ENCODE peak calls at places on chromosomes 1 and 21, in six cellular contexts. P, F, Z, N, W and C are unnamed samples.

GRCh38 chr1:1041092-1041503 is 21.2 kb downstream of the AGRN start:
- DNase-seq in P (no peak), F (no peak), Z (no peak), N (peak; percentile 83), W (no peak), C (no peak)

GRCh38 chr1:47569681-47570470 is 132.0 kb downstream of the FOXD2 start:
- DNase-seq in P (peak; percentile 92), F (peak; percentile 85), Z (peak; percentile 73), N (peak; percentile 65), W (peak; percentile 61), C (no peak)

GRCh38 chr1:1283821-1284220 is 3.6 kb downstream of the SCNN1D start:
- DNase-seq in P (peak; percentile 58), F (no peak), Z (no peak), N (peak; percentile 57), W (no peak), C (no peak)

GRCh38 chr21:42836402-42836666 is 43.0 kb downstream of the WDR4 start:
- DNase-seq in P (no peak), F (no peak), Z (no peak), N (no peak), W (no peak), C (no peak)

GRCh38 chr1:180930687-180931086 is 18.0 kb downstream of the KIAA1614 start:
- DNase-seq in P (no peak), F (no peak), Z (no peak), N (no peak), W (no peak), C (no peak)

GRCh38 chr1:193085263-193085662 is 20.0 kb downstream of the GLRX2 start:
- DNase-seq in P (no peak), F (no peak), Z (no peak), N (no peak), W (no peak), C (no peak)

GRCh38 chr1:175512637-175513412 is 230.6 kb downstream of the TNR start:
- DNase-seq in P (no peak), F (no peak), Z (no peak), N (no peak), W (no peak), C (no peak)

GRCh38 chr1:207134550-207134949 is 30.5 kb downstream of the C4BPA start:
- DNase-seq in P (no peak), F (no peak), Z (no peak), N (no peak), W (no peak), C (no peak)

GRCh38 chr1:51297401-51298321 is 32.7 kb downstream of the TTC39A start:
- DNase-seq in P (no peak), F (no peak), Z (no peak), N (no peak), W (no peak), C (no peak)

GRCh38 chr21:34279883-34280282 is 83.9 kb upstream of the KCNE2 start:
- DNase-seq in P (no peak), F (no peak), Z (no peak), N (no peak), W (no peak), C (no peak)

GRCh38 chr1:222331340-222331739 is 216.6 kb downstream of the HHIPL2 start:
- DNase-seq in P (no peak), F (no peak), Z (peak; percentile 79), N (no peak), W (no peak), C (no peak)

GRCh38 chr1:84141177-84142003 is 2.7 kb upstream of the PRKACB start:
- DNase-seq in P (peak; percentile 60), F (no peak), Z (peak; percentile 62), N (no peak), W (no peak), C (no peak)

GRCh38 chr1:224939844-224940425 is 10.5 kb downstream of the DNAH14 start:
- DNase-seq in P (no peak), F (no peak), Z (peak; percentile 9), N (no peak), W (no peak), C (no peak)

GRCh38 chr1:99554727-99555126 is 91.2 kb upstream of the PALMD start:
- DNase-seq in P (peak; percentile 28), F (no peak), Z (no peak), N (no peak), W (no peak), C (no peak)

GRCh38 chr1:78676996-78677395 is 27.4 kb downstream of the IFI44 start:
- DNase-seq in P (no peak), F (no peak), Z (no peak), N (no peak), W (no peak), C (no peak)

GRCh38 chr1:109370712-109371270 is 26.9 kb downstream of the SORT1 start:
- DNase-seq in P (peak; percentile 87), F (no peak), Z (peak; percentile 96), N (no peak), W (no peak), C (no peak)

GRCh38 chr1:68051475-68051874 is 1.0 kb upstream of the DIRAS3 start:
- DNase-seq in P (no peak), F (peak; percentile 71), Z (peak; percentile 73), N (peak; percentile 83), W (peak; percentile 61), C (peak; percentile 79)

GRCh38 chr1:161114556-161114955 is 3.3 kb downstream of the PFDN2 start:
- DNase-seq in P (no peak), F (no peak), Z (no peak), N (no peak), W (no peak), C (no peak)

GRCh38 chr1:159924791-159925712 is at the start of gene TAGLN2:
- DNase-seq in P (peak; percentile 97), F (peak; percentile 87), Z (peak; percentile 91), N (peak; percentile 91), W (peak; percentile 94), C (peak; percentile 98)

GRCh38 chr1:17579951-17580939 is 40.7 kb downstream of the ARHGEF10L start:
- DNase-seq in P (no peak), F (peak; percentile 49), Z (no peak), N (no peak), W (no peak), C (no peak)

GRCh38 chr1:17582124-17582768 is 42.7 kb downstream of the ARHGEF10L start:
- DNase-seq in P (no peak), F (no peak), Z (no peak), N (no peak), W (no peak), C (no peak)

GRCh38 chr1:17577907-17578297 is 38.4 kb downstream of the ARHGEF10L start:
- DNase-seq in P (no peak), F (no peak), Z (no peak), N (no peak), W (no peak), C (no peak)

GRCh38 chr1:17584539-17584938 is 45.0 kb downstream of the ARHGEF10L start:
- DNase-seq in P (no peak), F (no peak), Z (no peak), N (no peak), W (no peak), C (no peak)

GRCh38 chr1:17581389-17582123 is 42.1 kb downstream of the ARHGEF10L start:
- DNase-seq in P (no peak), F (no peak), Z (no peak), N (no peak), W (no peak), C (no peak)
- H3K4me1 ChIP-seq in P (peaks cover 9% of the 10 kb centered on the region), F (no peaks in the 10 kb centered on the region), Z (peaks cover 6% of the 10 kb centered on the region), N (peaks cover 20% of the 10 kb centered on the region), W (no peaks in the 10 kb centered on the region), C (no peaks in the 10 kb centered on the region)

GRCh38 chr1:173355281-173356031 is 121.7 kb upstream of the PRDX6 start:
- DNase-seq in P (no peak), F (no peak), Z (no peak), N (no peak), W (no peak), C (no peak)
- H3K4me1 ChIP-seq in P (no peaks in the 10 kb centered on the region), F (no peaks in the 10 kb centered on the region), Z (no peaks in the 10 kb centered on the region), N (no peaks in the 10 kb centered on the region), W (no peaks in the 10 kb centered on the region), C (no peaks in the 10 kb centered on the region)

DNA sequence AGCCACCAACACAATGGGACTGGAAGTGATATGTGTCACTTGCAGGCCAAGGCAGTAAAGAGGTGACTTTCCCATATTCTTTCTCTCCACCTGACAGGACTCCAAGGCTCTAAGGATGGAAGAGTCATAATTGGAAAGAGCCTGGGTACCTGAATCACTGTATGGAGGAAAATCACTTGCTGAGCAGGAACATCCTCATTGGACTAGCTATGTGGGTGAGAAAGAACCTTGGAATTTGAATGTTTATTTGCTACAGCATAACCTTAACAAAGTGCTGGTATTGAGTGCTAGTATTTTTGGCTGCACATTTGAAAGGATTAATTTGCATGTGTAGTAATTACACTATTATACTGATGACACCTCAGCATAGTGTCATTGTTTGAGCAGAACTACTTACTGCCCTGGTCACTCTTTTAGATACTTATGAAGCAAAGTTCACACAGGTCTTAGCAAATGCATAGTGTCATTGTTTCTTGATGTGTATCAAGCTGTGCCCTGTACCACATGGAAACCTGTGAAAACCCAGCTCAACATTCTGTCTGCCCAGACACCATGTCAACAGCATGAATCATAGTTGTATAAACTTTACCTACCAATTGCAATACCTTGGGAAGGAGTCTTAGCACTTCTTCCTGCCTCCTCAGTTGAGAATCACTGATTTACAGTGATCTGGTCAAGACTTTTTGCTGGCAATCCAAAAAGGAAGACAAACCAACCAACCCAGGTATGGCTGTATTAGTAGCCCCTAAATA is 5.1 kb upstream of the S100A10 start:
- DNase-seq in P (peak; percentile 92), F (no peak), Z (no peak), N (no peak), W (no peak), C (no peak)
- H3K4me1 ChIP-seq in P (peaks cover 69% of the 10 kb centered on the region), F (peaks cover 26% of the 10 kb centered on the region), Z (peaks cover 18% of the 10 kb centered on the region), N (peaks cover 5% of the 10 kb centered on the region), W (no peaks in the 10 kb centered on the region), C (no peaks in the 10 kb centered on the region)

GRCh38 chr1:19596065-19596718 is 47.9 kb upstream of the NBL1 start:
- DNase-seq in P (no peak), F (peak; percentile 44), Z (no peak), N (peak; percentile 50), W (no peak), C (no peak)

GRCh38 chr1:19602486-19602885 is 41.6 kb upstream of the NBL1 start:
- DNase-seq in P (no peak), F (no peak), Z (peak; percentile 36), N (no peak), W (no peak), C (no peak)

GRCh38 chr1:19596719-19597462 is 47.2 kb upstream of the NBL1 start:
- DNase-seq in P (peak; percentile 96), F (peak; percentile 99), Z (peak; percentile 98), N (peak; percentile 97), W (peak; percentile 99), C (peak; percentile 98)

GRCh38 chr1:19599810-19600209 is 44.3 kb upstream of the NBL1 start:
- DNase-seq in P (no peak), F (no peak), Z (no peak), N (no peak), W (no peak), C (no peak)

DNA sequence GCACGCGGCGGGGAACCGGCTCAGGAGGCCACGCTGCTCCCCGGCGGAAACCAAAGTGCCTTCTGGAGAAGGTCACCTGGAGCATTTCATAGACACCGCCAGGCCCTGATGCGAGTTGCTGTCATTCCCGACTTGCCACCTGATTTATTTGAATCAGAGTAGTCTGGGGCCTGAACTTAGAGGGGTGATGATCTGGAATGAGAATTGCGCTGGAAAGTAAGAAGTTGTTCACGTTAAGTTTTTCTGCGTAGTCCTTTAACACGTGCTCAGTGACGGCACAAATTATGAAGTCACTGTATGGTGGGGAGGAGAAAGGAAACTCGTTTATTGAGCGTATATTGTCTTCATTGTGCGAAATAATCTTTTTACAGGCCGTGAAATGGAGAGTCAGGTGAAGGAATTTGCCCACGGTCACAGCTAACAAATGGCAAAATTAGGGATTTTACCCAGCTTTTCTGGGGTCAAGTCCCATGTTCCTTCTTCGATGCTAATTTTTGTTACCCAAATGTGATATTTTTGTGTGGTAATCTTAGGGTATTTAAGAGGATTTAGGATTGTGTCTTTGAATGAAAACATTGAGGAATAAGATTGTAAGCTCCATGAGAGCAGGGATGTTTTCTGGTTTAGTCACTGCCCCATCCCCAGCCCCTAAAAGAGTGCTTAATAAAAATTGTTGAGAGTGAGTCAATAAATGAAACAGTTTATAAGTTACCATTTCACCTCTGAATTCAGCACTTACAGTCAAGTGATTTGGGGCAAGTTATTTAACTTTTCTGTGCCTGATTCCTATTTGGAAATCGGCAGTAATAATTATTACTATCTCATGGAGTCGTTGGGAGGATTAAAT is 46.4 kb upstream of the NBL1 start:
- DNase-seq in P (peak; percentile 17), F (peak; percentile 48), Z (peak; percentile 52), N (no peak), W (no peak), C (no peak)
- H3K4me1 ChIP-seq in P (peaks cover 19% of the 10 kb centered on the region), F (peaks cover 41% of the 10 kb centered on the region), Z (peaks cover 2% of the 10 kb centered on the region), N (peaks cover 8% of the 10 kb centered on the region), W (no peaks in the 10 kb centered on the region), C (no peaks in the 10 kb centered on the region)